ENCODE peak calls at places on chromosome 15, in seven cellular contexts. B, R, G, N, E, M and I are unnamed samples.
A peak's percentile ranks its signal among the peaks of the same experiment; 100 is the strongest.

GRCh38 chr15:49032601-49033145 is 13.6 kb downstream of the SECISBP2L start:
- DNase-seq in E (no peak), G (no peak), B (no peak), N (no peak), R (no peak), M (no peak), I (no peak)

GRCh38 chr15:25770618-25771369 is 92.3 kb downstream of the ATP10A start:
- DNase-seq in R (no peak), N (no peak), M (no peak), E (no peak), B (no peak), G (no peak), I (no peak)

GRCh38 chr15:96477227-96477626 is 146.7 kb downstream of the NR2F2 start:
- DNase-seq in M (no peak), B (no peak), N (no peak), G (no peak), E (no peak), R (no peak), I (no peak)

GRCh38 chr15:55774113-55774970 is 31.4 kb upstream of the PRTG start:
- DNase-seq in B (no peak), G (no peak), N (no peak), R (no peak), E (peak; percentile 72), M (no peak), I (no peak)

GRCh38 chr15:57861039-57861638 is 154.6 kb downstream of the POLR2M start:
- DNase-seq in N (peak; percentile 24), M (peak; percentile 56), E (peak; percentile 12), B (no peak), R (no peak), G (no peak), I (no peak)

GRCh38 chr15:52019394-52020252 is 604 bp downstream of the MAPK6 start:
- DNase-seq in R (peak; percentile 81), M (peak; percentile 24), N (peak; percentile 55), G (peak; percentile 97), B (peak; percentile 91), E (peak; percentile 72), I (peak; percentile 94)

GRCh38 chr15:64911317-64912186 is at the start of gene ANKDD1A:
- DNase-seq in B (peak; percentile 27), R (no peak), N (peak; percentile 2), E (peak; percentile 85), M (peak; percentile 91), G (peak; percentile 96), I (peak; percentile 64)

GRCh38 chr15:28005004-28005527 is 94.0 kb downstream of the OCA2 start:
- DNase-seq in M (no peak), B (no peak), E (no peak), N (no peak), R (no peak), G (peak; percentile 56), I (no peak)

GRCh38 chr15:64356443-64357040 is 569 bp upstream of the CSNK1G1 start:
- DNase-seq in G (no peak), N (peak; percentile 94), B (no peak), M (peak; percentile 93), E (no peak), R (no peak), I (peak; percentile 19)